ENCODE peak calls at places on chromosomes 13 and 19, in five cellular contexts. One of them, this sample, is unnamed.

GRCh38 chr19:41616785-41617621 is 9.9 kb downstream of the CEACAM4 start:
- DNase-seq in K562: peak; percentile 31
- DNase-seq in GM12878: no peak
- DNase-seq in HepG2: peak; percentile 9
- DNase-seq in A549: peak; percentile 49
- DNase-seq in this sample: peak; percentile 81

GRCh38 chr13:113634279-113635047 is 23.5 kb downstream of the ATP4B start:
- DNase-seq in K562: no peak
- DNase-seq in A549: no peak
- DNase-seq in HepG2: no peak
- DNase-seq in GM12878: no peak
- DNase-seq in this sample: no peak

GRCh38 chr13:45299194-45299593 is 41.8 kb downstream of the TPT1 start:
- DNase-seq in K562: peak; percentile 54
- DNase-seq in HepG2: no peak
- DNase-seq in A549: no peak
- DNase-seq in GM12878: no peak
- DNase-seq in this sample: no peak

GRCh38 chr19:46076031-46076880 is 35.5 kb upstream of the IGFL4 start:
- DNase-seq in K562: no peak
- DNase-seq in HepG2: no peak
- DNase-seq in GM12878: no peak
- DNase-seq in A549: no peak
- DNase-seq in this sample: peak; percentile 13

GRCh38 chr13:101695870-101696516 is 243.5 kb downstream of the ITGBL1 start:
- DNase-seq in A549: no peak
- DNase-seq in K562: no peak
- DNase-seq in HepG2: no peak
- DNase-seq in GM12878: no peak
- DNase-seq in this sample: no peak

GRCh38 chr13:33015791-33016323 is 366 bp upstream of the KL start:
- DNase-seq in A549: no peak
- DNase-seq in K562: no peak
- DNase-seq in HepG2: no peak
- DNase-seq in GM12878: no peak
- DNase-seq in this sample: peak; percentile 58

GRCh38 chr19:39166571-39167391 is 30.0 kb upstream of the NCCRP1 start:
- DNase-seq in K562: peak; percentile 36
- DNase-seq in GM12878: no peak
- DNase-seq in A549: no peak
- DNase-seq in HepG2: peak; percentile 49
- DNase-seq in this sample: no peak

GRCh38 chr13:97535619-97536018 is 101.7 kb downstream of the RAP2A start:
- DNase-seq in HepG2: no peak
- DNase-seq in GM12878: no peak
- DNase-seq in K562: no peak
- DNase-seq in A549: no peak
- DNase-seq in this sample: no peak

GRCh38 chr19:18765224-18765623 is 25.9 kb downstream of the COMP start:
- DNase-seq in HepG2: no peak
- DNase-seq in K562: no peak
- DNase-seq in GM12878: no peak
- DNase-seq in A549: no peak
- DNase-seq in this sample: no peak

GRCh38 chr13:30165071-30165470 is 142.3 kb downstream of the KATNAL1 start:
- DNase-seq in K562: no peak
- DNase-seq in GM12878: no peak
- DNase-seq in HepG2: no peak
- DNase-seq in A549: no peak
- DNase-seq in this sample: no peak

GRCh38 chr13:98581971-98582702 is 5.2 kb upstream of the STK24 start:
- DNase-seq in K562: no peak
- DNase-seq in HepG2: no peak
- DNase-seq in A549: no peak
- DNase-seq in GM12878: no peak
- DNase-seq in this sample: no peak

GRCh38 chr13:99590519-99591011 is 89.3 kb downstream of the TM9SF2 start:
- DNase-seq in A549: no peak
- DNase-seq in HepG2: no peak
- DNase-seq in GM12878: no peak
- DNase-seq in K562: no peak
- DNase-seq in this sample: no peak

GRCh38 chr13:70310720-70311119 is 202.5 kb upstream of the KLHL1 start:
- DNase-seq in K562: peak; percentile 0
- DNase-seq in A549: no peak
- DNase-seq in GM12878: no peak
- DNase-seq in HepG2: peak; percentile 58
- DNase-seq in this sample: peak; percentile 79

GRCh38 chr13:83975668-83976165 is 93.4 kb upstream of the SLITRK1 start:
- DNase-seq in K562: no peak
- DNase-seq in HepG2: no peak
- DNase-seq in GM12878: peak; percentile 33
- DNase-seq in A549: no peak
- DNase-seq in this sample: no peak

GRCh38 chr13:110850840-110851239 is 64.0 kb downstream of the ANKRD10 start:
- DNase-seq in GM12878: no peak
- DNase-seq in HepG2: no peak
- DNase-seq in K562: no peak
- DNase-seq in A549: no peak
- DNase-seq in this sample: no peak

GRCh38 chr13:96982672-96983071 is 11.6 kb downstream of the OXGR1 start:
- DNase-seq in GM12878: no peak
- DNase-seq in HepG2: no peak
- DNase-seq in A549: no peak
- DNase-seq in K562: no peak
- DNase-seq in this sample: no peak

GRCh38 chr13:37534181-37534580 is 64.4 kb downstream of the POSTN start:
- DNase-seq in GM12878: no peak
- DNase-seq in A549: no peak
- DNase-seq in HepG2: no peak
- DNase-seq in K562: no peak
- DNase-seq in this sample: no peak

DNA sequence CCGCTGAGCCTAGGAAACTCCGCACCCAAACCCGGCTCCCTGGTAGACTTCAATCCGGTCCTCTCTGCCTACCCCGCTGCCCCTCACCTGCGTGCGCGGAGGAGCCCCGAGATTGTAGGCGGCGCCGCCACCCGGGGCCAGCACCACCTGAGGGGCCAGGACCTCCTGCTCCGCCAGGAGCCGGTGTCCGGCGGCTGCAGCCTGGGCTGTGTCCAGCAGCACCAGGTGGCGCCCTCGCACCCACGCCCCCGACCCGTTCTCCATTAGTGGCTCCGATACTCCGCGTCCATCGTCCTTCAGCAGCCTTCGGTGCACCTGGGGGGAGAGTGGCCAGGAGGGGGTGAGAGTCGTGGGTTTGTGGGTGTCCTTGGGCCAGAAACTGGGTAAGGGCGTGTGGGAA is 18.5 kb downstream of the MAN2B1 start:
- DNase-seq in K562: peak; percentile 55
- DNase-seq in GM12878: no peak
- DNase-seq in A549: no peak
- DNase-seq in HepG2: no peak
- DNase-seq in this sample: peak; percentile 67
- H3K4me2 ChIP-seq in K562: peak overlapping the region; percentile 71
- H3K4me2 ChIP-seq in GM12878: no peak overlapping the region
- H3K4me2 ChIP-seq in A549: no peak overlapping the region
- H3K4me2 ChIP-seq in HepG2: no peak overlapping the region
- H3K4me2 ChIP-seq in this sample: peak overlapping the region; percentile 77

GRCh38 chr13:54241719-54242118 is 1213.1 kb downstream of the OLFM4 start:
- DNase-seq in A549: no peak
- DNase-seq in GM12878: no peak
- DNase-seq in HepG2: no peak
- DNase-seq in K562: no peak
- DNase-seq in this sample: no peak
- TF ChIP-seq JUNB in A549: no peak
- TF ChIP-seq JUNB in GM12878: no peak
- TF ChIP-seq JUNB in HepG2: no peak
- TF ChIP-seq JUNB in K562: no peak
- TF ChIP-seq JUNB in this sample: no peak

GRCh38 chr13:20002766-20003165 is 44.2 kb downstream of the ZMYM2 start:
- DNase-seq in A549: no peak
- DNase-seq in K562: peak; percentile 20
- DNase-seq in GM12878: no peak
- DNase-seq in HepG2: no peak
- DNase-seq in this sample: no peak
- TF ChIP-seq REST in A549: no peak
- TF ChIP-seq REST in K562: no peak
- TF ChIP-seq REST in GM12878: no peak
- TF ChIP-seq REST in HepG2: no peak
- TF ChIP-seq REST in this sample: no peak

GRCh38 chr19:17304386-17305047 is 1.2 kb upstream of the MRPL34 start:
- DNase-seq in K562: no peak
- DNase-seq in GM12878: no peak
- DNase-seq in HepG2: no peak
- DNase-seq in A549: no peak
- DNase-seq in this sample: no peak
- H3K4me2 ChIP-seq in K562: no peak overlapping the region
- H3K4me2 ChIP-seq in GM12878: peak overlapping the region; percentile 88
- H3K4me2 ChIP-seq in HepG2: peak overlapping the region; percentile 97
- H3K4me2 ChIP-seq in A549: peak overlapping the region; percentile 93
- H3K4me2 ChIP-seq in this sample: peak overlapping the region; percentile 75

GRCh38 chr19:5035105-5035761 is 66.3 kb downstream of the KDM4B start:
- DNase-seq in GM12878: no peak
- DNase-seq in K562: no peak
- DNase-seq in HepG2: no peak
- DNase-seq in A549: no peak
- DNase-seq in this sample: no peak
- TF ChIP-seq JUNB in GM12878: no peak
- TF ChIP-seq JUNB in K562: no peak
- TF ChIP-seq JUNB in HepG2: no peak
- TF ChIP-seq JUNB in A549: no peak
- TF ChIP-seq JUNB in this sample: no peak

DNA sequence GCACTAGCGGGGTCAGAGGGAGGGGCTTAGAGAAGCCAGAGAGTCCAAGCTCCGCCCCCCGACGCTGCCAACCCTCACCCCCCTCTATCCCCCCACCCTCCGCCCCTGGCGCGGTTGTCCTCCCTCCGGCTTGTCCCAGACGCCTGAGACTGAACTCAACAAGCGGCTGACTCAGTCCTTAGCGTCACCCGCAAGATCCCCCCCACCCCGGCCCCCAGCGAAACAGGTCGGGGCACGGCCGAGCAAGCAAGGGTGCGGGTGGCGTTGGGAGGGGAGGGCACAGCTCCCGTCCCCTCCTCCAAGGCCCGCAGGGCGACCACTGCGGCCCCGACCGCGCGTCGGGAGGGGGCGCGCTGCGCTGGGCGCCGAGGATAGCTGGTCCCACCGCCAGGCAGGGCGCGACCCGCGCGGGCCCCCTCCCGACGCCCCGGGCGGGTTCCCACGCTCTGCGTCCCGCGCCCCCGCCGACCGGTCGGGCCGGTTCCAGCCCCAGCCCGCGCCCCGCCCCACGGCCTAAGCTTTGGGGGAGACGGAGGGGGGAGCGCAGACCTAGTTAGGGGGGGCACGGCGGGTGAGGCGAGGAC is 5.3 kb downstream of the NOTCH3 start:
- DNase-seq in K562: no peak
- DNase-seq in HepG2: no peak
- DNase-seq in A549: peak; percentile 33
- DNase-seq in GM12878: no peak
- DNase-seq in this sample: peak; percentile 93
- TF ChIP-seq REST in K562: no peak
- TF ChIP-seq REST in HepG2: no peak
- TF ChIP-seq REST in A549: no peak
- TF ChIP-seq REST in GM12878: no peak
- TF ChIP-seq REST in this sample: no peak

This sample was measured in GM23338.